ENCODE peak calls at places on chromosomes 5 and 9, in six cellular contexts. Q is GM23338, B is PC-9, X is A549, J is H9, H is psoas muscle. K is an unnamed sample.

GRCh38 chr5:33530183-33530962 is 89.6 kb downstream of the TARS1 start:
- DNase-seq in Q (peak; percentile 70), B (no peak), X (no peak), J (peak; percentile 33), H (no peak), K (no peak)

GRCh38 chr5:137563646-137564474 is 64.7 kb upstream of the SPOCK1 start:
- DNase-seq in Q (no peak), B (no peak), X (no peak), J (no peak), H (no peak), K (no peak)

GRCh38 chr9:37408933-37409710 is 13.4 kb upstream of the GRHPR start:
- DNase-seq in Q (no peak), B (peak; percentile 15), X (no peak), J (no peak), H (no peak), K (no peak)

GRCh38 chr9:130305381-130305780 is 39.8 kb downstream of the HMCN2 start:
- DNase-seq in Q (no peak), B (no peak), X (no peak), J (no peak), H (peak; percentile 72), K (peak; percentile 36)

GRCh38 chr9:99752710-99753109 is 69.0 kb upstream of the NR4A3 start:
- DNase-seq in Q (no peak), B (no peak), X (no peak), J (no peak), H (no peak), K (peak; percentile 34)

GRCh38 chr9:32955655-32956478 is 45.6 kb downstream of the APTX start:
- DNase-seq in Q (peak; percentile 41), B (no peak), X (no peak), J (peak; percentile 54), H (no peak), K (no peak)

GRCh38 chr5:127302509-127302908 is 11.9 kb downstream of the MEGF10 start:
- DNase-seq in Q (no peak), B (no peak), X (no peak), J (no peak), H (no peak), K (no peak)

GRCh38 chr9:24516463-24516862 is 29.2 kb downstream of the IZUMO3 start:
- DNase-seq in Q (no peak), B (no peak), X (no peak), J (no peak), H (no peak), K (no peak)

GRCh38 chr5:137921931-137922330 is 32.7 kb downstream of the PKD2L2 start:
- DNase-seq in Q (no peak), B (peak; percentile 43), X (no peak), J (no peak), H (no peak), K (peak; percentile 27)

GRCh38 chr5:33299621-33300208 is 141.1 kb upstream of the TARS1 start:
- DNase-seq in Q (peak; percentile 44), B (peak; percentile 37), X (peak; percentile 2), J (no peak), H (no peak), K (peak; percentile 91)

GRCh38 chr5:14212838-14213237 is 69.7 kb downstream of the TRIO start:
- DNase-seq in Q (no peak), B (no peak), X (no peak), J (no peak), H (no peak), K (no peak)

GRCh38 chr5:128290152-128290858 is 206.7 kb downstream of the SLC12A2 start:
- DNase-seq in Q (no peak), B (no peak), X (no peak), J (no peak), H (no peak), K (no peak)

GRCh38 chr9:13291718-13292117 is 12.2 kb upstream of the MPDZ start:
- DNase-seq in Q (peak; percentile 28), B (no peak), X (peak; percentile 18), J (no peak), H (no peak), K (no peak)
- TF ChIP-seq CTCF in Q (peak; percentile 53), B (no peak), X (no peak), J (peak; percentile 52), H (no peak), K (no peak)

GRCh38 chr5:68350176-68350575 is 134.6 kb downstream of the PIK3R1 start:
- DNase-seq in Q (no peak), B (no peak), X (no peak), J (no peak), H (no peak), K (no peak)
- H3K27ac ChIP-seq in Q (no peak overlapping the region), B (no peak overlapping the region), X (no peak overlapping the region), J (no peak overlapping the region), H (no peak overlapping the region), K (no peak overlapping the region)

DNA sequence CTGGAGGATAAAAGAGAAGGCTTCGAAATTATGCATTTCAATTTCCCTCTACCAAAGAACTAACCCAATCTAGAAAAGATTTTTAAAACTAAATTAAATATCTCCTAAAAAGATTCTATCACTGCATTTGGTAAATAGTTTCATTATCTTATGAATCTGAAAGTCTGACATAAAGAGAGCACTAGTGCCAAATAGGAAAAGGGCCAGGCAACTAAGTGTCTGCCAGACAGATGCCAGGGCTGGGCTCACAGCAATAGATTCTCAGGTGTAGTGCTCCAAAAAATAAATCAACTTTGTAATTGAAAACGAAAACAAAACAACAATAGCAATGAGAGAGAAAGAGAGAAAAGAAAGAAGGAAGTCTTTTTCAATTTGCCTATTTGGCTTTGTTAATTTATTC is 157.7 kb upstream of the GNA14 start:
- DNase-seq in Q (no peak), B (no peak), X (no peak), J (no peak), H (no peak), K (no peak)
- TF ChIP-seq CTCF in Q (no peak), B (no peak), X (no peak), J (no peak), H (no peak), K (no peak)

GRCh38 chr5:23284656-23285055 is 222.8 kb upstream of the PRDM9 start:
- DNase-seq in Q (no peak), B (no peak), X (no peak), J (no peak), H (no peak), K (no peak)

DNA sequence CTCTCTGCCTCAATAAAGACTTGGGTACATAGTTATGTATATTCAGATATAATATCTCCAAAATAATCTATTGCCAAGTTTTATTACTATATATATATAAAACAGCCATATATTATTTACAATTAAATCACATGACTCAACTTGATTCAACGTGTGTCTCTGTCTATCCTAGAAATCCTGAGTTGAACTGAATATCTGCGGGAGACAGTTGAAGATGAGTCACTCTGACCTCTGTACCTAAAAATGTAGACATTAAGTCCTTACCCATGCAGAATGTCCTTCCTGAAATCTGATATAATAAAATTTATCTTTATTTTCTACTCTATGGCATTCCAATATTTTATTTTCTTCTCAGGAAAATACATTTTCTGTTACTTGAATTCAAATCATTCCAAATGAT is 218.2 kb upstream of the PRDM9 start:
- DNase-seq in Q (no peak), B (no peak), X (no peak), J (no peak), H (no peak), K (no peak)
- H3K27ac ChIP-seq in Q (no peak overlapping the region), B (no peak overlapping the region), X (no peak overlapping the region), J (no peak overlapping the region), H (no peak overlapping the region), K (no peak overlapping the region)

DNA sequence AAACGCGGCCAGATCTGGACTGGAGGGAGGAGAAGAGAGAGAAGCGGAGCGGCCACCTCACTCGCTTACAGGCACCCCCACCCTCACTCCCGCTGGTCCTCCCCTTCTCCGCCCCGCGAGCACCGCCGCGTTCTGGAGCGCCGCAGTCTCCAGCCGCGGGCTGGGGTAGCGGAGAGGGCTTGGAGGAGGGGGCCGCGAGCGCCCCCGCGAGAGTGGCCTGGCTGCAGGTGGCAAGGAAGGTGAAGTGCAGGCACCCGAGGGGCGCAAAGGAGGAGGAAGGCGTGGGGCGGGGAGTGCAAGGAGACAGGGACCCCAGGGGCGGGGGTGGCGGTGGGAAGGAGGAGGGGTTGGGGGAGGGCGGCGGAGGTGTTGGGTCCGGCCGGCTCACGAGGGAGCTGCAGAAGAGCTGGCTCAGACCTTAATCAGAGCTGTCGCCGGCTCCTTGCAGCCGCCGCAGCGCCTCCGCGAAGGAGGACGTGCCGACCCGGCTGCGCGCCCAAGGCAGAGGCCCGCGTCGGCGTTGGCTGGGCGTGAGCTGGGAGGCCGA is at the start of gene DMRT3:
- DNase-seq in Q (peak; percentile 88), B (no peak), X (no peak), J (peak; percentile 86), H (no peak), K (peak; percentile 45)
- TF ChIP-seq CTCF in Q (no peak), B (no peak), X (no peak), J (peak; percentile 17), H (no peak), K (no peak)

GRCh38 chr9:105242557-105242956 is 1.9 kb upstream of the SLC44A1 start:
- DNase-seq in Q (no peak), B (no peak), X (no peak), J (no peak), H (no peak), K (peak; percentile 67)
- H3K27ac ChIP-seq in Q (peak overlapping the region; percentile 48), B (no peak overlapping the region), X (no peak overlapping the region), J (no peak overlapping the region), H (no peak overlapping the region), K (peak overlapping the region; percentile 20)

GRCh38 chr5:168679515-168679920 is 100.3 kb upstream of the PANK3 start:
- DNase-seq in Q (peak; percentile 95), B (peak; percentile 63), X (peak; percentile 69), J (peak; percentile 91), H (peak; percentile 74), K (peak; percentile 89)

GRCh38 chr5:168674893-168675482 is 95.8 kb upstream of the PANK3 start:
- DNase-seq in Q (peak; percentile 19), B (no peak), X (no peak), J (no peak), H (no peak), K (no peak)

GRCh38 chr5:168675883-168676408 is 96.8 kb upstream of the PANK3 start:
- DNase-seq in Q (no peak), B (no peak), X (no peak), J (no peak), H (no peak), K (no peak)

GRCh38 chr5:168672888-168673287 is 93.7 kb upstream of the PANK3 start:
- DNase-seq in Q (no peak), B (no peak), X (no peak), J (no peak), H (no peak), K (no peak)

DNA sequence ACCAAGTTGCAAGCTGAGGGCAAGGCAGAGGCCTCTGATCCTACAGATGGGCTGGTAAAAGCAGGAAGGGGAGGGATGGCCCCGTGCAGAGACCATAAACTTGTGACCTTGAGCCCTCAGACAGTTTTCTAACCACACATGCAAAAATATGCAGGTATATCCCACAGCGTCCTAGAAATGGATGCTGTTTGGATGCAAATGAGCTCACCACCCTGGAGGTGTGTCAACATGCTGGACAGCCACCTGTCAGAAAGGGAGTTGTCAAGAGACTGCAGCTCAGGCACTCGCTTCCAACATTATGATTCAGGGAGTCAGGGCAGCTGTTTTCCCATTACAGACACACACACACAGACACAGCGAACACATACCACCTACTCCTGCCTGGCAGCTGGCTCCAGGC is 97.3 kb upstream of the PANK3 start:
- DNase-seq in Q (no peak), B (no peak), X (no peak), J (no peak), H (no peak), K (no peak)
- TF ChIP-seq CTCF in Q (no peak), B (no peak), X (no peak), J (no peak), H (no peak), K (no peak)

K was measured in cardiac muscle cell.